ENCODE peak calls at places on chromosome 22, in eight cellular contexts. K is caudate nucleus, U is A549, L is left ventricle myocardium inferior, O is cardiac muscle cell, Z is left lung, F is AG04450, N is coronary artery. S is an unnamed sample.

GRCh38 chr22:39094717-39095389 is 2.2 kb upstream of the APOBEC3H start:
- DNase-seq in F (no peak), K (no peak), O (no peak), U (no peak), L (no peak), Z (no peak), N (no peak), S (no peak)

GRCh38 chr22:46914916-46915894 is 152.8 kb downstream of the TBC1D22A start:
- DNase-seq in L (no peak), Z (no peak), F (no peak), K (no peak), O (no peak), U (no peak), N (no peak), S (no peak)

GRCh38 chr22:46846154-46846831 is 83.8 kb downstream of the TBC1D22A start:
- DNase-seq in N (peak; percentile 45), U (no peak), Z (no peak), K (no peak), O (no peak), F (no peak), L (no peak), S (no peak)

GRCh38 chr22:39596601-39597000 is 26.0 kb downstream of the CACNA1I start:
- DNase-seq in O (no peak), K (no peak), Z (no peak), U (no peak), N (no peak), F (no peak), L (no peak), S (no peak)

GRCh38 chr22:38872831-38873248 is 824 bp upstream of the CBX6 start:
- DNase-seq in O (peak; percentile 80), K (peak; percentile 62), F (no peak), L (peak; percentile 76), Z (peak; percentile 74), U (peak; percentile 59), N (peak; percentile 80), S (peak; percentile 84)

GRCh38 chr22:45034156-45034555 is 24.4 kb upstream of the PHF21B start:
- DNase-seq in N (no peak), Z (no peak), K (no peak), F (no peak), L (no peak), U (no peak), O (no peak), S (no peak)

GRCh38 chr22:28978158-28978557 is 83.5 kb downstream of the C22orf31 start:
- DNase-seq in U (peak; percentile 17), L (peak; percentile 19), O (peak; percentile 19), Z (no peak), N (no peak), K (no peak), F (no peak), S (no peak)

GRCh38 chr22:19691721-19692341 is 22.5 kb upstream of the SEPTIN5 start:
- DNase-seq in L (no peak), F (peak; percentile 26), O (peak; percentile 58), Z (no peak), U (peak; percentile 18), N (no peak), K (no peak), S (no peak)

GRCh38 chr22:26713823-26714449 is 56.5 kb downstream of the MIAT start:
- DNase-seq in U (no peak), K (no peak), N (no peak), F (no peak), L (no peak), Z (no peak), O (peak; percentile 45), S (no peak)

GRCh38 chr22:40443675-40444482 is 73.5 kb downstream of the SGSM3 start:
- DNase-seq in F (no peak), N (no peak), U (no peak), O (no peak), L (peak; percentile 38), K (no peak), Z (no peak), S (no peak)

GRCh38 chr22:19984201-19984753 is 32.3 kb downstream of the ARVCF start:
- DNase-seq in F (peak; percentile 16), N (peak; percentile 86), O (no peak), Z (no peak), U (peak; percentile 61), K (no peak), L (peak; percentile 71), S (no peak)

GRCh38 chr22:36304429-36304828 is 51.5 kb downstream of the APOL1 start:
- DNase-seq in N (no peak), O (no peak), U (no peak), K (no peak), F (no peak), L (no peak), Z (no peak), S (no peak)

GRCh38 chr22:35905894-35906293 is 122.7 kb downstream of the RBFOX2 start:
- DNase-seq in K (no peak), N (no peak), Z (no peak), F (no peak), L (no peak), U (no peak), O (no peak), S (no peak)

GRCh38 chr22:26555478-26555877 is 34.5 kb downstream of the TPST2 start:
- DNase-seq in Z (no peak), N (no peak), F (no peak), U (no peak), L (peak; percentile 57), O (no peak), K (no peak), S (no peak)

GRCh38 chr22:39177456-39177775 is 24.9 kb upstream of the CBX7 start:
- DNase-seq in Z (no peak), L (no peak), N (no peak), O (no peak), K (no peak), U (no peak), F (no peak), S (no peak)

GRCh38 chr22:25489947-25490346 is 74.5 kb upstream of the GRK3 start:
- DNase-seq in L (no peak), K (no peak), F (no peak), U (no peak), O (no peak), N (no peak), Z (no peak), S (no peak)

GRCh38 chr22:38313384-38313955 is 3.8 kb downstream of the CSNK1E start:
- DNase-seq in L (peak; percentile 78), F (peak; percentile 81), O (no peak), N (peak; percentile 89), K (no peak), Z (no peak), U (no peak), S (peak; percentile 93)

GRCh38 chr22:30301995-30302809 is 12.9 kb upstream of the CASTOR1 start:
- DNase-seq in L (peak; percentile 57), F (no peak), O (no peak), N (no peak), Z (peak; percentile 74), U (no peak), K (no peak), S (peak; percentile 56)
- H3K27ac ChIP-seq in L (peak overlapping the region; percentile 87), F (no peak overlapping the region), O (no peak overlapping the region), N (peak overlapping the region; percentile 92), Z (peak overlapping the region; percentile 85), U (peak overlapping the region; percentile 2), K (peak overlapping the region; percentile 73), S (peak overlapping the region; percentile 49)

GRCh38 chr22:32995335-32995734 is 62.8 kb downstream of the SYN3 start:
- DNase-seq in U (no peak), N (no peak), O (no peak), K (no peak), Z (no peak), F (no peak), L (no peak), S (no peak)

GRCh38 chr22:32997295-32997694 is 60.9 kb downstream of the SYN3 start:
- DNase-seq in N (no peak), F (no peak), O (no peak), L (no peak), Z (no peak), K (no peak), U (no peak), S (no peak)

GRCh38 chr22:32998373-32998772 is 59.8 kb downstream of the SYN3 start:
- DNase-seq in N (no peak), O (no peak), U (no peak), Z (no peak), K (no peak), F (no peak), L (no peak), S (no peak)

GRCh38 chr22:32996276-32996675 is 61.9 kb downstream of the SYN3 start:
- DNase-seq in O (no peak), U (no peak), N (no peak), K (no peak), Z (no peak), F (no peak), L (no peak), S (no peak)

GRCh38 chr22:32996702-32997101 is 61.5 kb downstream of the SYN3 start:
- DNase-seq in L (peak; percentile 78), O (no peak), Z (peak; percentile 80), F (no peak), K (no peak), U (no peak), N (no peak), S (no peak)
- H3K27ac ChIP-seq in L (peak overlapping the region; percentile 29), O (no peak overlapping the region), Z (no peak overlapping the region), F (no peak overlapping the region), K (no peak overlapping the region), U (no peak overlapping the region), N (peak overlapping the region; percentile 51), S (no peak overlapping the region)

DNA sequence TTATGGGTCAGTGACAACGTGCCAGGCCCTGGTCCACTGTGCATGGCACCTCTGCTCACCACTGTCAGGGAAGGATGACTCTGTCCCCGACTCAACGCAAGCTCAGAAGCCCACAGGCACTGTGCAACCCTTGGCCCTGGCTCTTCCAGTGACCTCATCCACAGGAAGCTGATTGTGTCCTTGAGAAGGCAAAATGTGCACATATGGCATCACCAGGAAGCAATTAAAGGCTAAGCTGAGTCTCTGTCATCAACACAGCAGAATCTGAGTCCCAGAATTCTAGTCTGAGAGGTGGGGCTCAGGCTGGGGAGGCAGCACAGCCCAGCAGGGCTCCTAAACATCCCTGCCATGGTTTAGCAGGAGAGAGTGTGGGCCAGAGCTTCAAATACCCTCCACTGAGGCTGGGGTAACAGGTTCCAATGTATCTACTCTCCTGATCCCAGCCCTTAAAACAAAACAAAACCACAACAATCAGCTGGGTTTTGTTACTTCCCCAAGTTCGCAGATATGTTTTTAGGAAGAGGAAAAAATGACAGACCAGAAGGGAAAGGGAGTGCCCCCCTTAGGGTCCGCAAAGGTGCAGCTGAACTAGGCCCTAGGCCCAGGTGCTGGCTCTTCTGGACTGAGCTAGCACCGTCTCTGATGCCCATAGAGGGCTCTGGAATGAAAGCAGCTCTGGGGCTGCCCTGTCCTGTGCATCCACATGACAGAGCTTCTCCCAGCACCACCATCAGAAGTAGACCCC is 33.5 kb upstream of the GNAZ start:
- DNase-seq in K (no peak), N (no peak), L (no peak), O (no peak), U (no peak), F (no peak), Z (no peak), S (no peak)
- H3K27ac ChIP-seq in K (no peak overlapping the region), N (no peak overlapping the region), L (no peak overlapping the region), O (no peak overlapping the region), U (no peak overlapping the region), F (no peak overlapping the region), Z (no peak overlapping the region), S (no peak overlapping the region)

DNA sequence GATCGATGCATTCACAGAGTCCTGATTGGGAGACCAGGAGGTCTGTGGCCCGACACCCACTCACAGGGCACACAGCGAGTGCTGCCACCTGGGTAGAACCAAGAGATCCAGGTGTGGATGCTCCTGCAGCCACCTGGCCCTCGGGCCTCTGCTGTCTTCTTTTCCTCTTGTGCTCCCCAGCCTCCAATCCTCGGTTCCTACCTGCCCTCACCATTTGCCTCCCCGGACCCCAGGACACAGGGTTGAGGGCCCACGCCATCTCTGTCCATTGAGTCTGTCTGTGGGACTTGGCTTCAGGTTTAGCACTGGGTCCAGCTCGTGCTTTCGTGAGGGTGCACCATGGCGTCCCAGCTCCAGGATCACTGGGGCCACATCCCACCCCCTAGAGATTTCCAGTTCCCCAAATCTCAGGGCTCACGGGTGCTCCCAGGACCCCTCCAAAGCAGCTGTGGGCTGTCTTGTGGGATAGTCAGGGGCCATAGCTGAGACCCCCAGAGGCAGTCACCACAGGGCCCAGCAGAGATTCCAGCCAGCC is 591.1 kb downstream of the BRD1 start:
- DNase-seq in L (no peak), N (peak; percentile 52), F (no peak), U (no peak), K (no peak), O (no peak), Z (no peak), S (no peak)
- H3K27ac ChIP-seq in L (no peak overlapping the region), N (no peak overlapping the region), F (no peak overlapping the region), U (no peak overlapping the region), K (no peak overlapping the region), O (no peak overlapping the region), Z (no peak overlapping the region), S (no peak overlapping the region)